ENCODE peak calls at places on chromosomes 7 and 10, in five cellular contexts. One of them, this sample, is unnamed.

GRCh38 chr7:71574153-71574894 is 442.4 kb downstream of the GALNT17 start:
- DNase-seq in ureter: no peak
- DNase-seq in choroid plexus epithelial cell: no peak
- DNase-seq in spleen: no peak
- DNase-seq in mesendoderm: peak
- DNase-seq in this sample: no peak

GRCh38 chr7:102225025-102225424 is 61.6 kb upstream of the SH2B2 start:
- DNase-seq in choroid plexus epithelial cell: no peak
- DNase-seq in spleen: no peak
- DNase-seq in mesendoderm: no peak
- DNase-seq in ureter: no peak
- DNase-seq in this sample: no peak

GRCh38 chr7:9645756-9646155 is 1212.3 kb downstream of the NXPH1 start:
- DNase-seq in mesendoderm: no peak
- DNase-seq in ureter: no peak
- DNase-seq in choroid plexus epithelial cell: peak
- DNase-seq in spleen: no peak
- DNase-seq in this sample: no peak

GRCh38 chr7:22731781-22732180 is 4.8 kb downstream of the IL6 start:
- DNase-seq in mesendoderm: no peak
- DNase-seq in spleen: no peak
- DNase-seq in choroid plexus epithelial cell: no peak
- DNase-seq in ureter: no peak
- DNase-seq in this sample: no peak

GRCh38 chr7:42886129-42886528 is 25.7 kb downstream of the C7orf25 start:
- DNase-seq in spleen: no peak
- DNase-seq in mesendoderm: no peak
- DNase-seq in choroid plexus epithelial cell: peak
- DNase-seq in ureter: no peak
- DNase-seq in this sample: no peak

GRCh38 chr10:51986531-51986930 is 287.1 kb upstream of the CSTF2T start:
- DNase-seq in mesendoderm: no peak
- DNase-seq in ureter: no peak
- DNase-seq in choroid plexus epithelial cell: no peak
- DNase-seq in spleen: no peak
- DNase-seq in this sample: no peak

GRCh38 chr7:66504131-66504530 is 124.5 kb upstream of the KCTD7 start:
- DNase-seq in choroid plexus epithelial cell: no peak
- DNase-seq in spleen: peak
- DNase-seq in mesendoderm: no peak
- DNase-seq in ureter: no peak
- DNase-seq in this sample: peak

GRCh38 chr10:71252195-71252594 is 39.8 kb downstream of the UNC5B start:
- DNase-seq in mesendoderm: no peak
- DNase-seq in ureter: no peak
- DNase-seq in spleen: no peak
- DNase-seq in choroid plexus epithelial cell: no peak
- DNase-seq in this sample: no peak

GRCh38 chr10:124693801-124694416 is 50.3 kb downstream of the FAM53B start:
- DNase-seq in ureter: no peak
- DNase-seq in mesendoderm: no peak
- DNase-seq in spleen: peak
- DNase-seq in choroid plexus epithelial cell: peak
- DNase-seq in this sample: no peak

GRCh38 chr10:114404171-114405010 is at the start of gene AFAP1L2:
- DNase-seq in spleen: no peak
- DNase-seq in mesendoderm: no peak
- DNase-seq in ureter: no peak
- DNase-seq in choroid plexus epithelial cell: no peak
- DNase-seq in this sample: no peak

GRCh38 chr10:107740962-107741690 is 576.6 kb upstream of the SORCS1 start:
- DNase-seq in spleen: no peak
- DNase-seq in ureter: no peak
- DNase-seq in mesendoderm: no peak
- DNase-seq in choroid plexus epithelial cell: peak
- DNase-seq in this sample: no peak

GRCh38 chr10:3542185-3542611 is 242.8 kb downstream of the KLF6 start:
- DNase-seq in choroid plexus epithelial cell: peak
- DNase-seq in mesendoderm: no peak
- DNase-seq in ureter: no peak
- DNase-seq in spleen: no peak
- DNase-seq in this sample: no peak

GRCh38 chr7:42219447-42219846 is 17.6 kb downstream of the GLI3 start:
- DNase-seq in mesendoderm: no peak
- DNase-seq in ureter: no peak
- DNase-seq in spleen: no peak
- DNase-seq in choroid plexus epithelial cell: peak
- DNase-seq in this sample: no peak

GRCh38 chr7:139739863-139740597 is 37.8 kb downstream of the HIPK2 start:
- DNase-seq in mesendoderm: no peak
- DNase-seq in spleen: no peak
- DNase-seq in choroid plexus epithelial cell: no peak
- DNase-seq in ureter: no peak
- DNase-seq in this sample: no peak

GRCh38 chr7:86846494-86847190 is 202.9 kb downstream of the GRM3 start:
- DNase-seq in choroid plexus epithelial cell: no peak
- DNase-seq in spleen: no peak
- DNase-seq in ureter: no peak
- DNase-seq in mesendoderm: no peak
- DNase-seq in this sample: no peak

GRCh38 chr7:26083113-26083512 is 68.9 kb upstream of the NFE2L3 start:
- DNase-seq in ureter: no peak
- DNase-seq in choroid plexus epithelial cell: no peak
- DNase-seq in spleen: no peak
- DNase-seq in mesendoderm: no peak
- DNase-seq in this sample: no peak

GRCh38 chr10:4434536-4435071 is 391.4 kb upstream of the AKR1E2 start:
- DNase-seq in ureter: no peak
- DNase-seq in mesendoderm: no peak
- DNase-seq in spleen: no peak
- DNase-seq in choroid plexus epithelial cell: no peak
- DNase-seq in this sample: no peak

GRCh38 chr10:67803588-67804394 is 34.2 kb downstream of the DNAJC12 start:
- DNase-seq in mesendoderm: no peak
- DNase-seq in choroid plexus epithelial cell: peak
- DNase-seq in ureter: no peak
- DNase-seq in spleen: no peak
- DNase-seq in this sample: no peak

GRCh38 chr7:4237296-4238235 is 444.5 kb upstream of the FOXK1 start:
- DNase-seq in mesendoderm: no peak
- DNase-seq in spleen: peak
- DNase-seq in ureter: no peak
- DNase-seq in choroid plexus epithelial cell: no peak
- DNase-seq in this sample: peak

GRCh38 chr10:71835671-71836593 is 15.1 kb downstream of the PSAP start:
- DNase-seq in ureter: no peak
- DNase-seq in spleen: peak
- DNase-seq in choroid plexus epithelial cell: peak
- DNase-seq in mesendoderm: no peak
- DNase-seq in this sample: no peak

GRCh38 chr10:69439350-69439739 is 11.9 kb upstream of the TSPAN15 start:
- DNase-seq in mesendoderm: no peak
- DNase-seq in spleen: peak
- DNase-seq in choroid plexus epithelial cell: no peak
- DNase-seq in ureter: no peak
- DNase-seq in this sample: no peak

GRCh38 chr10:77245953-77246352 is 391.7 kb downstream of the KCNMA1 start:
- DNase-seq in ureter: no peak
- DNase-seq in spleen: no peak
- DNase-seq in mesendoderm: no peak
- DNase-seq in choroid plexus epithelial cell: peak
- DNase-seq in this sample: no peak

GRCh38 chr7:98286701-98287485 is 5.4 kb downstream of the BRI3 start:
- DNase-seq in choroid plexus epithelial cell: no peak
- DNase-seq in mesendoderm: no peak
- DNase-seq in ureter: no peak
- DNase-seq in spleen: no peak
- DNase-seq in this sample: no peak

GRCh38 chr10:804787-805634 is 115.5 kb upstream of the DIP2C start:
- DNase-seq in mesendoderm: no peak
- DNase-seq in spleen: peak
- DNase-seq in choroid plexus epithelial cell: no peak
- DNase-seq in ureter: no peak
- DNase-seq in this sample: no peak

GRCh38 chr7:116713918-116714317 is 41.9 kb downstream of the MET start:
- DNase-seq in spleen: no peak
- DNase-seq in choroid plexus epithelial cell: no peak
- DNase-seq in ureter: no peak
- DNase-seq in mesendoderm: no peak
- DNase-seq in this sample: no peak

GRCh38 chr7:131586259-131586658 is 29.8 kb upstream of the PODXL start:
- DNase-seq in choroid plexus epithelial cell: no peak
- DNase-seq in mesendoderm: peak
- DNase-seq in spleen: no peak
- DNase-seq in ureter: no peak
- DNase-seq in this sample: peak

GRCh38 chr10:23197416-23197861 is 5.3 kb downstream of the PTF1A start:
- DNase-seq in spleen: no peak
- DNase-seq in mesendoderm: no peak
- DNase-seq in choroid plexus epithelial cell: no peak
- DNase-seq in ureter: no peak
- DNase-seq in this sample: no peak

GRCh38 chr7:38330861-38331709 is 57.6 kb upstream of the TARP start:
- DNase-seq in choroid plexus epithelial cell: no peak
- DNase-seq in spleen: peak
- DNase-seq in mesendoderm: peak
- DNase-seq in ureter: no peak
- DNase-seq in this sample: no peak

GRCh38 chr10:35487336-35488034 is 117.7 kb upstream of the GJD4 start:
- DNase-seq in ureter: no peak
- DNase-seq in mesendoderm: peak
- DNase-seq in spleen: no peak
- DNase-seq in choroid plexus epithelial cell: no peak
- DNase-seq in this sample: no peak

GRCh38 chr7:30707391-30708351 is 25.4 kb upstream of the CRHR2 start:
- DNase-seq in spleen: peak
- DNase-seq in ureter: no peak
- DNase-seq in mesendoderm: no peak
- DNase-seq in choroid plexus epithelial cell: no peak
- DNase-seq in this sample: no peak

GRCh38 chr7:124263232-124263827 is 230.5 kb upstream of the TMEM229A start:
- DNase-seq in ureter: no peak
- DNase-seq in spleen: no peak
- DNase-seq in mesendoderm: peak
- DNase-seq in choroid plexus epithelial cell: peak
- DNase-seq in this sample: no peak

GRCh38 chr10:43912469-43912868 is 263.8 kb upstream of the ZNF32 start:
- DNase-seq in ureter: no peak
- DNase-seq in mesendoderm: no peak
- DNase-seq in spleen: no peak
- DNase-seq in choroid plexus epithelial cell: no peak
- DNase-seq in this sample: no peak